ENCODE peak calls at places on chromosome 14, in six cellular contexts. Z is transverse colon; C is right lobe of liver; S is thyroid gland; D is CD4-positive, alpha-beta memory T cell; I is left lung. E is an unnamed sample.

GRCh38 chr14:85195872-85196477 is 334.0 kb upstream of the FLRT2 start:
- DNase-seq in Z (no peak), S (no peak), I (no peak), C (no peak), D (no peak), E (no peak)

GRCh38 chr14:99122521-99123125 is 149.4 kb downstream of the BCL11B start:
- DNase-seq in C (no peak), I (no peak), D (no peak), Z (no peak), S (no peak), E (no peak)

GRCh38 chr14:106039400-106039799 is 513.0 kb downstream of the TMEM121 start:
- DNase-seq in C (no peak), S (peak; percentile 3), Z (peak; percentile 29), D (peak; percentile 62), I (no peak), E (no peak)

GRCh38 chr14:59969319-59969718 is 49.4 kb downstream of the LRRC9 start:
- DNase-seq in D (no peak), C (no peak), Z (no peak), S (no peak), I (no peak), E (no peak)

GRCh38 chr14:56273151-56273550 is 154.9 kb downstream of the PELI2 start:
- DNase-seq in Z (no peak), I (no peak), C (no peak), D (no peak), S (no peak), E (no peak)

GRCh38 chr14:75783602-75784313 is 122.7 kb downstream of the TTLL5 start:
- DNase-seq in I (no peak), C (no peak), Z (no peak), D (no peak), S (no peak), E (no peak)

GRCh38 chr14:64701660-64702059 is 2.6 kb upstream of the PLEKHG3 start:
- DNase-seq in I (no peak), C (no peak), D (no peak), Z (no peak), S (no peak), E (no peak)

GRCh38 chr14:86532219-86532618 is 1002.3 kb downstream of the FLRT2 start:
- DNase-seq in S (no peak), I (no peak), C (no peak), Z (no peak), D (no peak), E (peak; percentile 45)

GRCh38 chr14:100841445-100842403 is 15.8 kb downstream of the MEG3 start:
- DNase-seq in S (no peak), Z (no peak), C (no peak), I (no peak), D (no peak), E (no peak)

GRCh38 chr14:60650382-60650961 is 1.2 kb upstream of the SIX1 start:
- DNase-seq in C (no peak), S (no peak), Z (no peak), D (no peak), I (no peak), E (no peak)

GRCh38 chr14:20455355-20456300 is 602 bp downstream of the APEX1 start:
- DNase-seq in Z (no peak), D (no peak), I (no peak), S (no peak), C (peak; percentile 52), E (peak; percentile 61)

GRCh38 chr14:20580242-20580641 is 7.6 kb downstream of the RNASE11 start:
- DNase-seq in D (no peak), I (no peak), S (no peak), Z (no peak), C (no peak), E (no peak)

GRCh38 chr14:100640481-100641273 is 53.5 kb upstream of the BEGAIN start:
- DNase-seq in D (peak; percentile 83), C (no peak), Z (peak; percentile 57), S (peak; percentile 11), I (no peak), E (no peak)

GRCh38 chr14:53501361-53502320 is 348.5 kb upstream of the DDHD1 start:
- DNase-seq in Z (no peak), I (no peak), C (no peak), D (no peak), S (no peak), E (no peak)

GRCh38 chr14:32073537-32074189 is 3.4 kb upstream of the ARHGAP5 start:
- DNase-seq in C (no peak), I (no peak), Z (peak; percentile 53), S (peak; percentile 41), D (peak; percentile 81), E (no peak)

GRCh38 chr14:89767861-89768268 is 186.7 kb downstream of the EFCAB11 start:
- DNase-seq in S (peak; percentile 29), D (peak; percentile 67), Z (peak; percentile 51), I (no peak), C (no peak), E (peak; percentile 26)

GRCh38 chr14:80364274-80364673 is 153.0 kb upstream of the DIO2 start:
- DNase-seq in I (no peak), D (no peak), S (no peak), Z (no peak), C (no peak), E (no peak)

GRCh38 chr14:98223106-98223505 is 1048.9 kb downstream of the BCL11B start:
- DNase-seq in S (no peak), I (no peak), C (no peak), Z (no peak), D (no peak), E (no peak)

GRCh38 chr14:32382704-32383103 is 53.6 kb downstream of the AKAP6 start:
- DNase-seq in D (no peak), S (peak; percentile 47), Z (no peak), C (peak; percentile 36), I (no peak), E (no peak)

GRCh38 chr14:65588426-65589140 is 176.1 kb downstream of the FUT8 start:
- DNase-seq in C (no peak), S (no peak), D (no peak), Z (no peak), I (no peak), E (no peak)

GRCh38 chr14:24542346-24542936 is 33.6 kb downstream of the CTSG start:
- DNase-seq in C (no peak), I (no peak), Z (no peak), S (no peak), D (no peak), E (no peak)

GRCh38 chr14:76168531-76168930 is 16.8 kb downstream of the GPATCH2L start:
- DNase-seq in S (no peak), D (no peak), Z (no peak), I (no peak), C (no peak), E (no peak)

GRCh38 chr14:59679872-59680271 is 103.3 kb upstream of the CCDC175 start:
- DNase-seq in I (no peak), C (no peak), Z (no peak), S (peak; percentile 82), D (no peak), E (no peak)

GRCh38 chr14:87111741-87112140 is 881.2 kb downstream of the GALC start:
- DNase-seq in Z (no peak), I (no peak), S (no peak), C (no peak), D (no peak), E (no peak)

GRCh38 chr14:32933623-32933942 is 5.1 kb upstream of the NPAS3 start:
- DNase-seq in S (no peak), I (no peak), C (no peak), Z (no peak), D (no peak), E (no peak)

GRCh38 chr14:75044322-75044721 is 6.9 kb downstream of the MLH3 start:
- DNase-seq in C (no peak), I (no peak), Z (no peak), S (no peak), D (no peak), E (no peak)

GRCh38 chr14:98808494-98809407 is 463.2 kb downstream of the BCL11B start:
- DNase-seq in S (peak; percentile 97), Z (no peak), C (no peak), I (no peak), D (no peak), E (no peak)

GRCh38 chr14:93137864-93138263 is 22.1 kb upstream of the ITPK1 start:
- DNase-seq in C (peak; percentile 81), S (peak; percentile 89), Z (peak; percentile 88), D (no peak), I (peak; percentile 55), E (peak; percentile 82)

GRCh38 chr14:75572104-75572503 is 6.3 kb upstream of the FLVCR2 start:
- DNase-seq in S (no peak), I (no peak), D (no peak), C (no peak), Z (no peak), E (no peak)

GRCh38 chr14:54775486-54776100 is 127.0 kb downstream of the GCH1 start:
- DNase-seq in C (no peak), Z (no peak), D (no peak), S (no peak), I (no peak), E (no peak)

GRCh38 chr14:54777395-54777794 is 125.2 kb downstream of the GCH1 start:
- DNase-seq in S (no peak), Z (no peak), D (no peak), C (no peak), I (no peak), E (no peak)

GRCh38 chr14:54774824-54775223 is 127.8 kb downstream of the GCH1 start:
- DNase-seq in Z (no peak), C (no peak), S (no peak), D (no peak), I (no peak), E (no peak)

GRCh38 chr14:54778618-54779017 is 124.0 kb downstream of the GCH1 start:
- DNase-seq in C (peak; percentile 66), S (peak; percentile 54), Z (no peak), D (no peak), I (no peak), E (no peak)

GRCh38 chr14:54776361-54777001 is 126.1 kb downstream of the GCH1 start:
- DNase-seq in C (peak; percentile 43), Z (peak; percentile 48), D (peak; percentile 24), I (peak; percentile 61), S (peak; percentile 29), E (no peak)
- H3K27me3 ChIP-seq in C (no peaks in the 10 kb centered on the region), Z (no peaks in the 10 kb centered on the region), D (no peaks in the 10 kb centered on the region), I (no peaks in the 10 kb centered on the region), S (no peaks in the 10 kb centered on the region), E (no peaks in the 10 kb centered on the region)

GRCh38 chr14:67253076-67253635 is 11.9 kb downstream of the PALS1 start:
- DNase-seq in D (no peak), S (no peak), C (no peak), Z (no peak), I (no peak), E (no peak)
- H3K4me1 ChIP-seq in D (no peaks in the 10 kb centered on the region), S (peaks cover 4% of the 10 kb centered on the region), C (peaks cover 11% of the 10 kb centered on the region), Z (no peaks in the 10 kb centered on the region), I (no peaks in the 10 kb centered on the region), E (peaks cover 6% of the 10 kb centered on the region)

GRCh38 chr14:102554835-102555819 is 37.3 kb upstream of the RCOR1 start:
- DNase-seq in I (peak; percentile 60), S (peak; percentile 42), C (peak; percentile 62), D (peak; percentile 68), Z (peak; percentile 64), E (peak; percentile 40)
- H3K27ac ChIP-seq in I (no peak overlapping the region), S (peak overlapping the region; percentile 74), C (no peak overlapping the region), D (peak overlapping the region; percentile 76), Z (peak overlapping the region; percentile 91), E (peak overlapping the region; percentile 13)

DNA sequence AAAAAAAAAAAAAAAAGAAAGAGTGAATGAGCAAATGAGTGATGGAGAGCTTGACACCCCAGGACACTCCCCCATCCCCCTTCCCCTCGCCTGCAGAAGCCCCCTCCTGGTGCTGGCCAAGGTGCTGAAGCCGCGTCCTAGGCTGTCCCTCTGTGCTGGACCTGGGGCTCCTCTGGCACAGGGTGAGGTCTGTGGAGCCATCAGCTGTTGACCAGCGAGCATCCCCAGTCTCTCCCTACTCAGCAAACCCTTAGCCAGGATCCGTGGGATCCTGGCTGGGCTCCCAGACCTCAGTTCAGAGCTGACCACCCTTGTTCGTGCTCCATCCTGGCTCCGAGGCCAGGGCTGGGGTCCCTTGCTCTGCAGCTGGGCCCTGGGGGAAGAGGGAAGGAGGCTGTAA is 5.4 kb upstream of the KIF26A start:
- DNase-seq in S (no peak), I (no peak), Z (no peak), D (no peak), C (no peak), E (peak; percentile 32)
- H3K27me3 ChIP-seq in S (peaks cover 8% of the 10 kb centered on the region), I (peaks cover 70% of the 10 kb centered on the region), Z (peaks cover 65% of the 10 kb centered on the region), D (peaks cover 13% of the 10 kb centered on the region), C (no peaks in the 10 kb centered on the region), E (no peaks in the 10 kb centered on the region)